ENCODE peak calls at places on chromosomes 3 and 15, in four cellular contexts. O is WTC11, X is tibial artery, V is neural progenitor cell. W is an unnamed sample.

GRCh38 chr3:50127251-50127671 is 27.9 kb upstream of the SEMA3F start:
- DNase-seq in V (no peak), X (no peak), O (no peak), W (no peak)

GRCh38 chr3:30314757-30315156 is 291.6 kb upstream of the TGFBR2 start:
- DNase-seq in X (no peak), O (no peak), V (no peak), W (no peak)

GRCh38 chr3:8538223-8538622 is 36.6 kb downstream of the LMCD1 start:
- DNase-seq in O (no peak), V (no peak), X (no peak), W (no peak)

GRCh38 chr15:59243622-59244021 is 37.0 kb downstream of the LDHAL6B start:
- DNase-seq in O (no peak), X (no peak), V (no peak), W (no peak)

GRCh38 chr15:101348643-101349496 is 53.8 kb upstream of the SNRPA1 start:
- DNase-seq in X (no peak), V (no peak), O (no peak), W (no peak)

GRCh38 chr3:10697918-10698317 is 118.1 kb upstream of the SLC6A11 start:
- DNase-seq in X (no peak), O (peak), V (peak), W (no peak)

GRCh38 chr15:90035095-90035834 is 34.1 kb downstream of the ZNF710 start:
- DNase-seq in O (no peak), V (no peak), X (peak), W (no peak)

GRCh38 chr3:13042127-13042931 is 30.9 kb downstream of the IQSEC1 start:
- DNase-seq in V (peak), X (no peak), O (no peak), W (no peak)

GRCh38 chr15:95323798-95324197 is 1006.7 kb upstream of the NR2F2 start:
- DNase-seq in O (no peak), V (no peak), X (peak), W (no peak)

GRCh38 chr15:38226867-38227266 is 25.8 kb upstream of the SPRED1 start:
- DNase-seq in O (no peak), V (no peak), X (no peak), W (no peak)

GRCh38 chr3:54071596-54071995 is 50.8 kb upstream of the CACNA2D3 start:
- DNase-seq in O (no peak), V (no peak), X (no peak), W (no peak)

GRCh38 chr15:60673918-60674558 is 195.1 kb upstream of the ICE2 start:
- DNase-seq in O (no peak), V (no peak), X (peak), W (no peak)

GRCh38 chr15:90101969-90102890 is at the start of gene IDH2:
- DNase-seq in O (peak), V (peak), X (peak), W (peak)

GRCh38 chr15:40440300-40441011 is at the start of gene BAHD1:
- DNase-seq in X (peak), V (peak), O (peak), W (peak)
- TF ChIP-seq CTCF in X (peak), V (no peak), O (no peak), W (no peak)

DNA sequence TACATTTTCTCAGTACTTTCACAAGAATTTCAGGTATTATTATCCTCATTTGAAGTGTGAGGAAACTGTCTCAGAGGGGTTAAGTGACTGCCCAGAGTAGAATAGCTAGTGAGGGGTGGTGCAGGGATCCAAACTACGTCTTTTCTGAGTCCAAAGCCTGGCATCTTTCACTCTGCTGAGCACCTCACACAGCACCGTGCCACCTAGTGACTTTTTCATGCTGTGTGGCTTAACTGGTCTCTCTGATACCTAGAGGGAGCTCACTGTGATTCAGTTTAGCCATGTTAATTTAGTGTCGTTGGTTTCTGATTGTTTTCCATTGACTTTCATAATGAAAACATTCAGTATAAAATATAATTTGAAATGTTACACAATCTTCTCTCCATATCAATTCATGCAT is 91.4 kb upstream of the NLGN1 start:
- DNase-seq in O (no peak), X (no peak), V (no peak), W (no peak)
- TF ChIP-seq CTCF in O (no peak), X (no peak), V (no peak), W (no peak)

DNA sequence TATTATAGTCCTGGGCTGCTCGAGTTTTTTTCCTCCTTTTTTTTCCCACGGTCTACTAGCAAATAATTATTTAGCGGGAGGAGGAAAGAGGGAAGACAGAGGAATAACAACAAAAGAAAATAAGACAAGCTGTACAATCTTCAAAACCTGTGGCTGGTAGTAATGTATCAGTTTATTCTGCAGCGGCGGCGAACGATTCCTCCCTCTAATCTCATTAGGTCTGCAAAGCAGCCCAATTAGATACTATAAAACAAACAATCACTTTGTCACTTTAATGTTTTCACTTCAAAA is 398 bp upstream of the TLE3 start:
- DNase-seq in V (no peak), X (no peak), O (no peak), W (no peak)
- TF ChIP-seq CTCF in V (no peak), X (no peak), O (no peak), W (no peak)

GRCh38 chr15:41840092-41840491 is 1.4 kb downstream of the PLA2G4B start:
- DNase-seq in X (no peak), V (no peak), O (no peak), W (no peak)
- TF ChIP-seq CTCF in X (no peak), V (no peak), O (no peak), W (no peak)

DNA sequence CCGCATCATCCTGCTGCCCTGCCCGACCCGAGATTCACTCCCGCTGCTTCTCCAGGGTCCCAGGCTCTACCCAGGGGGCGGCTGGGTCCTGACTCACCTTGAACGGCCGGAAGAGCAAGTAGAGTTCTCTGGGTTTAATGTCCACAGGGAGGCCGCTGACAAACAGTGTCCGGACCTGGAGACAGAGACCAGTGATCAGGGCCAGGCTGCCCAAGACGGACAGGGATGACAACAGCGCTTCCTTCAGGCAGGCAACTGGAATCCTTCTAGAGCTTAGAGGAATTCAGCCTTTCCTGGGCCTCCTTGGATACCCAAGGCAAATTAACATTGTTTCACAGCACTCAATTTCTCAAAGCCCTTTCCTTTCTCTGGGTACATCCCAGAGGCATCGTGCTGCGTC is 23.9 kb downstream of the RBPMS2 start:
- DNase-seq in O (no peak), X (no peak), V (peak), W (no peak)
- TF ChIP-seq CTCF in O (no peak), X (no peak), V (peak), W (no peak)

W was measured in nephron progenitor cell.